ENCODE peak calls at places on chromosomes 13 and 19, in six cellular contexts. One of them, this sample, is unnamed.

GRCh38 chr13:50320297-50320862 is 305.1 kb downstream of the KCNRG start:
- DNase-seq in endothelial cell: no peak
- DNase-seq in type B pancreatic cell: no peak
- DNase-seq in ovary: no peak
- DNase-seq in IMR-90: peak
- DNase-seq in stomach: no peak
- DNase-seq in this sample: no peak

GRCh38 chr19:925912-926594 is at the start of gene ARID3A:
- DNase-seq in endothelial cell: peak
- DNase-seq in type B pancreatic cell: peak
- DNase-seq in ovary: no peak
- DNase-seq in IMR-90: no peak
- DNase-seq in stomach: peak
- DNase-seq in this sample: peak

GRCh38 chr13:63337921-63338320 is 1922.3 kb upstream of the PCDH20 start:
- DNase-seq in endothelial cell: no peak
- DNase-seq in type B pancreatic cell: no peak
- DNase-seq in ovary: no peak
- DNase-seq in IMR-90: no peak
- DNase-seq in stomach: no peak
- DNase-seq in this sample: no peak

GRCh38 chr13:24389506-24389905 is 80.1 kb downstream of the C1QTNF9 start:
- DNase-seq in endothelial cell: no peak
- DNase-seq in type B pancreatic cell: no peak
- DNase-seq in ovary: no peak
- DNase-seq in IMR-90: no peak
- DNase-seq in stomach: no peak
- DNase-seq in this sample: no peak

GRCh38 chr19:20503536-20503935 is 62.0 kb downstream of the ZNF737 start:
- DNase-seq in endothelial cell: no peak
- DNase-seq in type B pancreatic cell: no peak
- DNase-seq in ovary: no peak
- DNase-seq in IMR-90: peak
- DNase-seq in stomach: peak
- DNase-seq in this sample: no peak

GRCh38 chr13:46472384-46472783 is 80.6 kb upstream of the LRCH1 start:
- DNase-seq in endothelial cell: no peak
- DNase-seq in type B pancreatic cell: no peak
- DNase-seq in ovary: no peak
- DNase-seq in IMR-90: no peak
- DNase-seq in stomach: no peak
- DNase-seq in this sample: no peak

GRCh38 chr13:49625392-49626137 is 2.7 kb upstream of the ARL11 start:
- DNase-seq in endothelial cell: no peak
- DNase-seq in type B pancreatic cell: no peak
- DNase-seq in ovary: peak
- DNase-seq in IMR-90: peak
- DNase-seq in stomach: peak
- DNase-seq in this sample: no peak

GRCh38 chr13:63124863-63125262 is 1709.2 kb upstream of the PCDH20 start:
- DNase-seq in endothelial cell: no peak
- DNase-seq in type B pancreatic cell: no peak
- DNase-seq in ovary: no peak
- DNase-seq in IMR-90: peak
- DNase-seq in stomach: no peak
- DNase-seq in this sample: no peak

GRCh38 chr19:55075366-55075998 is at the start of gene EPS8L1:
- DNase-seq in endothelial cell: no peak
- DNase-seq in type B pancreatic cell: no peak
- DNase-seq in ovary: no peak
- DNase-seq in IMR-90: no peak
- DNase-seq in stomach: peak
- DNase-seq in this sample: no peak

GRCh38 chr19:46384396-46384795 is 29.0 kb downstream of the CCDC8 start:
- DNase-seq in endothelial cell: no peak
- DNase-seq in type B pancreatic cell: peak
- DNase-seq in ovary: peak
- DNase-seq in IMR-90: no peak
- DNase-seq in stomach: no peak
- DNase-seq in this sample: no peak

GRCh38 chr13:95535243-95535642 is 17.3 kb upstream of the CLDN10 start:
- DNase-seq in endothelial cell: no peak
- DNase-seq in type B pancreatic cell: no peak
- DNase-seq in ovary: no peak
- DNase-seq in IMR-90: peak
- DNase-seq in stomach: no peak
- DNase-seq in this sample: no peak

GRCh38 chr19:54803410-54803809 is at the start of gene KIR2DL4:
- DNase-seq in endothelial cell: no peak
- DNase-seq in type B pancreatic cell: no peak
- DNase-seq in ovary: no peak
- DNase-seq in IMR-90: no peak
- DNase-seq in stomach: no peak
- DNase-seq in this sample: no peak

GRCh38 chr19:5229778-5230165 is 110.8 kb downstream of the PTPRS start:
- DNase-seq in endothelial cell: no peak
- DNase-seq in type B pancreatic cell: no peak
- DNase-seq in ovary: no peak
- DNase-seq in IMR-90: no peak
- DNase-seq in stomach: no peak
- DNase-seq in this sample: no peak

DNA sequence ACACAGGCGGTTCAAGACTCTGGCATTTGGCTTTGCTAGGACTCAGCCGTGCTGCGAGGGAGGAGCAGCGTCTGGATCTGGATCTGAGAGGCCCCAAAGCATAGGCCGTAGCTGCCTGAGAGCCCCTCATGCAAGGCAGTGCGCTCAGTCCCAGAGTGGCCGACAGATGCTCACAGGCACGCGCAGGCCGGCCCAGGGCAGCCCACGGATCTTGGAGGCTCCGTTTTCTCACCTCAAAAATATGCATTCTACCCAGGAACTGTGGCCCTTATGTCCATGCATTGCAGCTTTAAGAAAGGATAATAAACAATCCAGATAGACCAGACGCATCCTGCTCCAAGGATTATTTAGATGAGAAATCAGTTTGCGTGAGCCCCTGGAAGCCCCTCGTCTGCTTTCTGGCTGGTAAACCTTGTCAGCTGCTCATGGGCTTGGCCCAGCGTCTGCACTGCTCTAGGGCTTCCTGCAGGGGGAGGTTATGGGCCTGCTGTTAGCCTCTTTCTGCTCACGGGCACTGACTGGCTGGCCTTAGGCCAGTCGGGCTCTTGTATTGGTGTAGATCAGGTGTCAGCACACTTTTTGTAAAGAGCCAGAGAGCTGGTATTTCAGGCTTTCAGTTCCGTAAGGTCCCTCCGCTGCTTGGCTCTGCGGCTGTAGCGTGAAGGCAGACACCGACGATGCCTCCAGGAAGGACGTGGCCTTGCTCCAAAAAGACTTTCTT is 24.2 kb downstream of the TEX29 start:
- DNase-seq in endothelial cell: peak
- DNase-seq in type B pancreatic cell: no peak
- DNase-seq in ovary: no peak
- DNase-seq in IMR-90: peak
- DNase-seq in stomach: peak
- DNase-seq in this sample: peak
- TF ChIP-seq CTCF in endothelial cell: peak
- TF ChIP-seq CTCF in type B pancreatic cell: peak
- TF ChIP-seq CTCF in ovary: no peak
- TF ChIP-seq CTCF in IMR-90: peak
- TF ChIP-seq CTCF in stomach: no peak
- TF ChIP-seq CTCF in this sample: no peak

GRCh38 chr19:35738887-35739229 is 3.4 kb downstream of the IGFLR1 start:
- DNase-seq in endothelial cell: no peak
- DNase-seq in type B pancreatic cell: no peak
- DNase-seq in ovary: no peak
- DNase-seq in IMR-90: no peak
- DNase-seq in stomach: no peak
- DNase-seq in this sample: no peak

GRCh38 chr19:35734889-35735288 is 7.4 kb downstream of the IGFLR1 start:
- DNase-seq in endothelial cell: no peak
- DNase-seq in type B pancreatic cell: no peak
- DNase-seq in ovary: no peak
- DNase-seq in IMR-90: no peak
- DNase-seq in stomach: no peak
- DNase-seq in this sample: no peak

GRCh38 chr19:35739275-35740107 is 2.8 kb downstream of the IGFLR1 start:
- DNase-seq in endothelial cell: no peak
- DNase-seq in type B pancreatic cell: no peak
- DNase-seq in ovary: peak
- DNase-seq in IMR-90: no peak
- DNase-seq in stomach: no peak
- DNase-seq in this sample: no peak

GRCh38 chr19:35738021-35738886 is 4.0 kb downstream of the IGFLR1 start:
- DNase-seq in endothelial cell: no peak
- DNase-seq in type B pancreatic cell: no peak
- DNase-seq in ovary: peak
- DNase-seq in IMR-90: no peak
- DNase-seq in stomach: no peak
- DNase-seq in this sample: no peak

DNA sequence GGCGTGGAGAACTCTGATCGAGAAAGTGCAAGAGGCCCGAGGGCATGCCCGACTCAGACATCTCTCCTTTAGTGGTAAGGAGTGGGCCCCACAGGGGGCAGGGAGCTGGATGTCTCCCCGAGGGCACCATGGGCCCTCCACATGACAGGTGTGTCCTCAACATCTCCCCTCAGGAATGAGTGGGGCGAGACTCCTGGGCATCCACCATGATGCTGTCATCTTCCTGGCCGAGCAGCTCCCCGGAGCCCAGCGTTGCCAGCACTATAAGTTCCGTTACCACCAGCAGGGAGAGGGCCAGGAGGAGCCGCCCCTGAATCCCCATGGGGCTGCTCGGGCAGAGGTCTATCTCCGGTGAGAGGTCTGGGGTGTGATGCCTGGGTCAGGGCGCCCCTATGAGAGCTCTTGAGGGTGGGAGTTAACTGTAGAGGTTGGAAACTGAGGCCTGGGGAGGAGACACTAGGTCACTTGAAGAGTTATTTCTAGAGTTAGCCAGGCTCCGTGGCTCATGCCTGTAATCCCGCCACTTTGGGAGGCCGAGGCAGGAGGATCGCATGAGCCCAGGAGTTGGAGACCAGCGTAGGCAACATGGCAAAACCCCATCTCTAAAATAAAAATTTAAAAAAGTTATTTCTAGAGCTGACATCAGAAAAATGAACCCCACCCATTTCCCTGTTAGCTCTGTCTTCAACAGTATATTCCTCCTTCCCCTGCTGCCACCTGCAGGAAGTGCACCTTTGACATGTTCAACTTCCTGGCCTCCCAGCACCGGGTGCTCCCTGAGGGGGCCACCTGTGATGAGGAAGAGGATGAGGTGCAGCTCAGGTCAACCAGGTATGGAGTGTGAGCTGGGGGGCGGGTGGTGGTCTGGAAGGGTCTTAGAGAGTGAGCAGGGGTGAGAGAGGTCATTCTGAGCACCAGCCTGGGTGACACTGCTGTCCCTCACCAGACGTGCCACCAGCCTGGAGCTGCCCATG is 5.1 kb downstream of the IGFLR1 start:
- DNase-seq in endothelial cell: no peak
- DNase-seq in type B pancreatic cell: no peak
- DNase-seq in ovary: peak
- DNase-seq in IMR-90: no peak
- DNase-seq in stomach: no peak
- DNase-seq in this sample: no peak
- TF ChIP-seq CTCF in endothelial cell: no peak
- TF ChIP-seq CTCF in type B pancreatic cell: peak
- TF ChIP-seq CTCF in ovary: no peak
- TF ChIP-seq CTCF in IMR-90: no peak
- TF ChIP-seq CTCF in stomach: no peak
- TF ChIP-seq CTCF in this sample: peak

GRCh38 chr19:42282810-42283247 is 13.8 kb downstream of the CIC start:
- DNase-seq in endothelial cell: no peak
- DNase-seq in type B pancreatic cell: no peak
- DNase-seq in ovary: no peak
- DNase-seq in IMR-90: no peak
- DNase-seq in stomach: no peak
- DNase-seq in this sample: no peak

GRCh38 chr19:42280761-42281174 is 11.7 kb downstream of the CIC start:
- DNase-seq in endothelial cell: no peak
- DNase-seq in type B pancreatic cell: peak
- DNase-seq in ovary: peak
- DNase-seq in IMR-90: peak
- DNase-seq in stomach: no peak
- DNase-seq in this sample: no peak

GRCh38 chr19:42282036-42282762 is 13.1 kb downstream of the CIC start:
- DNase-seq in endothelial cell: no peak
- DNase-seq in type B pancreatic cell: no peak
- DNase-seq in ovary: no peak
- DNase-seq in IMR-90: peak
- DNase-seq in stomach: no peak
- DNase-seq in this sample: no peak

GRCh38 chr19:42279902-42280760 is 11.1 kb downstream of the CIC start:
- DNase-seq in endothelial cell: peak
- DNase-seq in type B pancreatic cell: peak
- DNase-seq in ovary: peak
- DNase-seq in IMR-90: peak
- DNase-seq in stomach: peak
- DNase-seq in this sample: peak

GRCh38 chr19:42281175-42282035 is 12.4 kb downstream of the CIC start:
- DNase-seq in endothelial cell: no peak
- DNase-seq in type B pancreatic cell: no peak
- DNase-seq in ovary: peak
- DNase-seq in IMR-90: peak
- DNase-seq in stomach: no peak
- DNase-seq in this sample: peak
- TF ChIP-seq CTCF in endothelial cell: no peak
- TF ChIP-seq CTCF in type B pancreatic cell: no peak
- TF ChIP-seq CTCF in ovary: no peak
- TF ChIP-seq CTCF in IMR-90: no peak
- TF ChIP-seq CTCF in stomach: no peak
- TF ChIP-seq CTCF in this sample: no peak

GRCh38 chr19:35043906-35044305 is 2.4 kb downstream of the HPN start:
- DNase-seq in endothelial cell: no peak
- DNase-seq in type B pancreatic cell: no peak
- DNase-seq in ovary: no peak
- DNase-seq in IMR-90: no peak
- DNase-seq in stomach: no peak
- DNase-seq in this sample: no peak

GRCh38 chr19:35046461-35046860 is 4.9 kb downstream of the HPN start:
- DNase-seq in endothelial cell: no peak
- DNase-seq in type B pancreatic cell: no peak
- DNase-seq in ovary: no peak
- DNase-seq in IMR-90: no peak
- DNase-seq in stomach: peak
- DNase-seq in this sample: no peak

GRCh38 chr19:35044317-35045117 is 3.0 kb downstream of the HPN start:
- DNase-seq in endothelial cell: peak
- DNase-seq in type B pancreatic cell: peak
- DNase-seq in ovary: peak
- DNase-seq in IMR-90: peak
- DNase-seq in stomach: peak
- DNase-seq in this sample: peak

GRCh38 chr19:35042954-35043604 is 1.6 kb downstream of the HPN start:
- DNase-seq in endothelial cell: no peak
- DNase-seq in type B pancreatic cell: no peak
- DNase-seq in ovary: no peak
- DNase-seq in IMR-90: no peak
- DNase-seq in stomach: no peak
- DNase-seq in this sample: no peak

GRCh38 chr19:35045667-35046300 is 4.3 kb downstream of the HPN start:
- DNase-seq in endothelial cell: peak
- DNase-seq in type B pancreatic cell: no peak
- DNase-seq in ovary: peak
- DNase-seq in IMR-90: peak
- DNase-seq in stomach: no peak
- DNase-seq in this sample: no peak
- TF ChIP-seq CTCF in endothelial cell: no peak
- TF ChIP-seq CTCF in type B pancreatic cell: peak
- TF ChIP-seq CTCF in ovary: no peak
- TF ChIP-seq CTCF in IMR-90: peak
- TF ChIP-seq CTCF in stomach: no peak
- TF ChIP-seq CTCF in this sample: peak